ENCODE peak calls at places on chromosomes 11 and 22, in five cellular contexts. One of them, this sample, is unnamed.

GRCh38 chr11:129710423-129710822 is 105.2 kb upstream of the TMEM45B start:
- DNase-seq in H7: no peak
- DNase-seq in activated T-helper 1 cell treated with anti-CD3 and anti-CD28 coated beads, Interleukin-2, amount 50 U/mL, for 16 hours: no peak
- DNase-seq in GM12865: no peak
- DNase-seq in activated CD4-positive, alpha-beta T cell treated with anti-CD3 and anti-CD28 coated beads for 24 hours: no peak
- DNase-seq in this sample: no peak

GRCh38 chr11:19101803-19102520 is 15.0 kb upstream of the ZDHHC13 start:
- DNase-seq in H7: no peak
- DNase-seq in activated T-helper 1 cell treated with anti-CD3 and anti-CD28 coated beads, Interleukin-2, amount 50 U/mL, for 16 hours: no peak
- DNase-seq in GM12865: no peak
- DNase-seq in activated CD4-positive, alpha-beta T cell treated with anti-CD3 and anti-CD28 coated beads for 24 hours: no peak
- DNase-seq in this sample: no peak

GRCh38 chr11:2211113-2211971 is 39.7 kb upstream of the TH start:
- DNase-seq in H7: peak; percentile 38
- DNase-seq in activated T-helper 1 cell treated with anti-CD3 and anti-CD28 coated beads, Interleukin-2, amount 50 U/mL, for 16 hours: no peak
- DNase-seq in GM12865: no peak
- DNase-seq in activated CD4-positive, alpha-beta T cell treated with anti-CD3 and anti-CD28 coated beads for 24 hours: no peak
- DNase-seq in this sample: peak; percentile 76

GRCh38 chr22:31736458-31736857 is 13.5 kb downstream of the PRR14L start:
- DNase-seq in H7: no peak
- DNase-seq in activated T-helper 1 cell treated with anti-CD3 and anti-CD28 coated beads, Interleukin-2, amount 50 U/mL, for 16 hours: no peak
- DNase-seq in GM12865: no peak
- DNase-seq in activated CD4-positive, alpha-beta T cell treated with anti-CD3 and anti-CD28 coated beads for 24 hours: no peak
- DNase-seq in this sample: no peak

GRCh38 chr11:74926304-74927030 is 22.4 kb downstream of the XRRA1 start:
- DNase-seq in H7: no peak
- DNase-seq in activated T-helper 1 cell treated with anti-CD3 and anti-CD28 coated beads, Interleukin-2, amount 50 U/mL, for 16 hours: no peak
- DNase-seq in GM12865: no peak
- DNase-seq in activated CD4-positive, alpha-beta T cell treated with anti-CD3 and anti-CD28 coated beads for 24 hours: no peak
- DNase-seq in this sample: no peak

GRCh38 chr22:31230155-31230870 is 18.2 kb downstream of the LIMK2 start:
- DNase-seq in H7: no peak
- DNase-seq in activated T-helper 1 cell treated with anti-CD3 and anti-CD28 coated beads, Interleukin-2, amount 50 U/mL, for 16 hours: no peak
- DNase-seq in GM12865: peak; percentile 77
- DNase-seq in activated CD4-positive, alpha-beta T cell treated with anti-CD3 and anti-CD28 coated beads for 24 hours: no peak
- DNase-seq in this sample: no peak

GRCh38 chr11:8768625-8769333 is 86.2 kb downstream of the RPL27A start:
- DNase-seq in H7: no peak
- DNase-seq in activated T-helper 1 cell treated with anti-CD3 and anti-CD28 coated beads, Interleukin-2, amount 50 U/mL, for 16 hours: no peak
- DNase-seq in GM12865: no peak
- DNase-seq in activated CD4-positive, alpha-beta T cell treated with anti-CD3 and anti-CD28 coated beads for 24 hours: no peak
- DNase-seq in this sample: peak; percentile 55

GRCh38 chr11:1002091-1002984 is 34.2 kb downstream of the MUC6 start:
- DNase-seq in H7: no peak
- DNase-seq in activated T-helper 1 cell treated with anti-CD3 and anti-CD28 coated beads, Interleukin-2, amount 50 U/mL, for 16 hours: no peak
- DNase-seq in GM12865: no peak
- DNase-seq in activated CD4-positive, alpha-beta T cell treated with anti-CD3 and anti-CD28 coated beads for 24 hours: no peak
- DNase-seq in this sample: no peak

GRCh38 chr11:35372565-35373283 is 46.6 kb downstream of the SLC1A2 start:
- DNase-seq in H7: no peak
- DNase-seq in activated T-helper 1 cell treated with anti-CD3 and anti-CD28 coated beads, Interleukin-2, amount 50 U/mL, for 16 hours: no peak
- DNase-seq in GM12865: no peak
- DNase-seq in activated CD4-positive, alpha-beta T cell treated with anti-CD3 and anti-CD28 coated beads for 24 hours: no peak
- DNase-seq in this sample: no peak

GRCh38 chr11:124740277-124740882 is 638 bp downstream of the NRGN start:
- DNase-seq in H7: peak; percentile 69
- DNase-seq in activated T-helper 1 cell treated with anti-CD3 and anti-CD28 coated beads, Interleukin-2, amount 50 U/mL, for 16 hours: no peak
- DNase-seq in GM12865: peak; percentile 42
- DNase-seq in activated CD4-positive, alpha-beta T cell treated with anti-CD3 and anti-CD28 coated beads for 24 hours: no peak
- DNase-seq in this sample: no peak

GRCh38 chr11:15965562-15966250 is 390.6 kb downstream of the SOX6 start:
- DNase-seq in H7: no peak
- DNase-seq in activated T-helper 1 cell treated with anti-CD3 and anti-CD28 coated beads, Interleukin-2, amount 50 U/mL, for 16 hours: no peak
- DNase-seq in GM12865: peak; percentile 48
- DNase-seq in activated CD4-positive, alpha-beta T cell treated with anti-CD3 and anti-CD28 coated beads for 24 hours: no peak
- DNase-seq in this sample: no peak

GRCh38 chr11:34308821-34309585 is 48.8 kb downstream of the ABTB2 start:
- DNase-seq in H7: no peak
- DNase-seq in activated T-helper 1 cell treated with anti-CD3 and anti-CD28 coated beads, Interleukin-2, amount 50 U/mL, for 16 hours: no peak
- DNase-seq in GM12865: no peak
- DNase-seq in activated CD4-positive, alpha-beta T cell treated with anti-CD3 and anti-CD28 coated beads for 24 hours: no peak
- DNase-seq in this sample: no peak

GRCh38 chr11:43376594-43376993 is 17.9 kb downstream of the TTC17 start:
- DNase-seq in H7: no peak
- DNase-seq in activated T-helper 1 cell treated with anti-CD3 and anti-CD28 coated beads, Interleukin-2, amount 50 U/mL, for 16 hours: no peak
- DNase-seq in GM12865: no peak
- DNase-seq in activated CD4-positive, alpha-beta T cell treated with anti-CD3 and anti-CD28 coated beads for 24 hours: no peak
- DNase-seq in this sample: no peak

GRCh38 chr11:73907191-73907590 is 30.4 kb downstream of the PAAF1 start:
- DNase-seq in H7: peak; percentile 49
- DNase-seq in activated T-helper 1 cell treated with anti-CD3 and anti-CD28 coated beads, Interleukin-2, amount 50 U/mL, for 16 hours: no peak
- DNase-seq in GM12865: peak; percentile 1
- DNase-seq in activated CD4-positive, alpha-beta T cell treated with anti-CD3 and anti-CD28 coated beads for 24 hours: no peak
- DNase-seq in this sample: no peak

GRCh38 chr11:61896665-61897386 is 5.5 kb upstream of the FADS3 start:
- DNase-seq in H7: no peak
- DNase-seq in activated T-helper 1 cell treated with anti-CD3 and anti-CD28 coated beads, Interleukin-2, amount 50 U/mL, for 16 hours: no peak
- DNase-seq in GM12865: no peak
- DNase-seq in activated CD4-positive, alpha-beta T cell treated with anti-CD3 and anti-CD28 coated beads for 24 hours: no peak
- DNase-seq in this sample: no peak

GRCh38 chr11:83299681-83300080 is 13.5 kb upstream of the CCDC90B start:
- DNase-seq in H7: no peak
- DNase-seq in activated T-helper 1 cell treated with anti-CD3 and anti-CD28 coated beads, Interleukin-2, amount 50 U/mL, for 16 hours: no peak
- DNase-seq in GM12865: no peak
- DNase-seq in activated CD4-positive, alpha-beta T cell treated with anti-CD3 and anti-CD28 coated beads for 24 hours: no peak
- DNase-seq in this sample: no peak

GRCh38 chr11:63668396-63668795 is 2.8 kb downstream of the ATL3 start:
- DNase-seq in H7: no peak
- DNase-seq in activated T-helper 1 cell treated with anti-CD3 and anti-CD28 coated beads, Interleukin-2, amount 50 U/mL, for 16 hours: no peak
- DNase-seq in GM12865: no peak
- DNase-seq in activated CD4-positive, alpha-beta T cell treated with anti-CD3 and anti-CD28 coated beads for 24 hours: no peak
- DNase-seq in this sample: no peak

GRCh38 chr22:26124991-26125725 is 44.1 kb upstream of the SEZ6L start:
- DNase-seq in H7: no peak
- DNase-seq in activated T-helper 1 cell treated with anti-CD3 and anti-CD28 coated beads, Interleukin-2, amount 50 U/mL, for 16 hours: no peak
- DNase-seq in GM12865: no peak
- DNase-seq in activated CD4-positive, alpha-beta T cell treated with anti-CD3 and anti-CD28 coated beads for 24 hours: no peak
- DNase-seq in this sample: no peak

GRCh38 chr11:65217441-65218423 is 36.0 kb downstream of the CAPN1 start:
- DNase-seq in H7: no peak
- DNase-seq in activated T-helper 1 cell treated with anti-CD3 and anti-CD28 coated beads, Interleukin-2, amount 50 U/mL, for 16 hours: no peak
- DNase-seq in GM12865: no peak
- DNase-seq in activated CD4-positive, alpha-beta T cell treated with anti-CD3 and anti-CD28 coated beads for 24 hours: no peak
- DNase-seq in this sample: no peak

GRCh38 chr11:93921695-93922468 is 71.5 kb upstream of the VSTM5 start:
- DNase-seq in H7: peak; percentile 68
- DNase-seq in activated T-helper 1 cell treated with anti-CD3 and anti-CD28 coated beads, Interleukin-2, amount 50 U/mL, for 16 hours: no peak
- DNase-seq in GM12865: peak; percentile 64
- DNase-seq in activated CD4-positive, alpha-beta T cell treated with anti-CD3 and anti-CD28 coated beads for 24 hours: no peak
- DNase-seq in this sample: peak; percentile 48

GRCh38 chr11:117877120-117877784 is 794 bp upstream of the FXYD6 start:
- DNase-seq in H7: peak; percentile 63
- DNase-seq in activated T-helper 1 cell treated with anti-CD3 and anti-CD28 coated beads, Interleukin-2, amount 50 U/mL, for 16 hours: no peak
- DNase-seq in GM12865: no peak
- DNase-seq in activated CD4-positive, alpha-beta T cell treated with anti-CD3 and anti-CD28 coated beads for 24 hours: no peak
- DNase-seq in this sample: no peak

GRCh38 chr11:44978961-44979331 is 28.3 kb upstream of the TP53I11 start:
- DNase-seq in H7: no peak
- DNase-seq in activated T-helper 1 cell treated with anti-CD3 and anti-CD28 coated beads, Interleukin-2, amount 50 U/mL, for 16 hours: no peak
- DNase-seq in GM12865: no peak
- DNase-seq in activated CD4-positive, alpha-beta T cell treated with anti-CD3 and anti-CD28 coated beads for 24 hours: no peak
- DNase-seq in this sample: peak; percentile 89

GRCh38 chr22:39215430-39216142 is 29.2 kb downstream of the PDGFB start:
- DNase-seq in H7: peak; percentile 85
- DNase-seq in activated T-helper 1 cell treated with anti-CD3 and anti-CD28 coated beads, Interleukin-2, amount 50 U/mL, for 16 hours: no peak
- DNase-seq in GM12865: peak; percentile 48
- DNase-seq in activated CD4-positive, alpha-beta T cell treated with anti-CD3 and anti-CD28 coated beads for 24 hours: no peak
- DNase-seq in this sample: no peak

GRCh38 chr11:127074151-127074761 is 73.7 kb upstream of the KIRREL3 start:
- DNase-seq in H7: peak; percentile 52
- DNase-seq in activated T-helper 1 cell treated with anti-CD3 and anti-CD28 coated beads, Interleukin-2, amount 50 U/mL, for 16 hours: no peak
- DNase-seq in GM12865: peak; percentile 92
- DNase-seq in activated CD4-positive, alpha-beta T cell treated with anti-CD3 and anti-CD28 coated beads for 24 hours: no peak
- DNase-seq in this sample: no peak

GRCh38 chr22:20178075-20178921 is 27.4 kb upstream of the CCDC188 start:
- DNase-seq in H7: no peak
- DNase-seq in activated T-helper 1 cell treated with anti-CD3 and anti-CD28 coated beads, Interleukin-2, amount 50 U/mL, for 16 hours: no peak
- DNase-seq in GM12865: no peak
- DNase-seq in activated CD4-positive, alpha-beta T cell treated with anti-CD3 and anti-CD28 coated beads for 24 hours: no peak
- DNase-seq in this sample: no peak

GRCh38 chr11:66915046-66915832 is 42.9 kb downstream of the PC start:
- DNase-seq in H7: peak; percentile 65
- DNase-seq in activated T-helper 1 cell treated with anti-CD3 and anti-CD28 coated beads, Interleukin-2, amount 50 U/mL, for 16 hours: no peak
- DNase-seq in GM12865: no peak
- DNase-seq in activated CD4-positive, alpha-beta T cell treated with anti-CD3 and anti-CD28 coated beads for 24 hours: no peak
- DNase-seq in this sample: no peak

GRCh38 chr22:35914665-35915476 is 113.8 kb downstream of the RBFOX2 start:
- DNase-seq in H7: peak; percentile 56
- DNase-seq in activated T-helper 1 cell treated with anti-CD3 and anti-CD28 coated beads, Interleukin-2, amount 50 U/mL, for 16 hours: no peak
- DNase-seq in GM12865: peak; percentile 23
- DNase-seq in activated CD4-positive, alpha-beta T cell treated with anti-CD3 and anti-CD28 coated beads for 24 hours: no peak
- DNase-seq in this sample: peak; percentile 58

GRCh38 chr22:30928401-30928800 is 40.2 kb downstream of the MORC2 start:
- DNase-seq in H7: no peak
- DNase-seq in activated T-helper 1 cell treated with anti-CD3 and anti-CD28 coated beads, Interleukin-2, amount 50 U/mL, for 16 hours: no peak
- DNase-seq in GM12865: no peak
- DNase-seq in activated CD4-positive, alpha-beta T cell treated with anti-CD3 and anti-CD28 coated beads for 24 hours: no peak
- DNase-seq in this sample: no peak

GRCh38 chr22:49768511-49768910 is 59.2 kb downstream of the BRD1 start:
- DNase-seq in H7: peak; percentile 66
- DNase-seq in activated T-helper 1 cell treated with anti-CD3 and anti-CD28 coated beads, Interleukin-2, amount 50 U/mL, for 16 hours: no peak
- DNase-seq in GM12865: no peak
- DNase-seq in activated CD4-positive, alpha-beta T cell treated with anti-CD3 and anti-CD28 coated beads for 24 hours: no peak
- DNase-seq in this sample: no peak

GRCh38 chr11:31240340-31240904 is 129.1 kb downstream of the DCDC1 start:
- DNase-seq in H7: peak; percentile 2
- DNase-seq in activated T-helper 1 cell treated with anti-CD3 and anti-CD28 coated beads, Interleukin-2, amount 50 U/mL, for 16 hours: no peak
- DNase-seq in GM12865: peak; percentile 47
- DNase-seq in activated CD4-positive, alpha-beta T cell treated with anti-CD3 and anti-CD28 coated beads for 24 hours: peak; percentile 1
- DNase-seq in this sample: no peak

GRCh38 chr22:27615408-27615807 is 186.1 kb downstream of the MN1 start:
- DNase-seq in H7: no peak
- DNase-seq in activated T-helper 1 cell treated with anti-CD3 and anti-CD28 coated beads, Interleukin-2, amount 50 U/mL, for 16 hours: no peak
- DNase-seq in GM12865: no peak
- DNase-seq in activated CD4-positive, alpha-beta T cell treated with anti-CD3 and anti-CD28 coated beads for 24 hours: no peak
- DNase-seq in this sample: no peak

GRCh38 chr11:120608760-120609211 is 97.2 kb downstream of the GRIK4 start:
- DNase-seq in H7: peak; percentile 77
- DNase-seq in activated T-helper 1 cell treated with anti-CD3 and anti-CD28 coated beads, Interleukin-2, amount 50 U/mL, for 16 hours: no peak
- DNase-seq in GM12865: no peak
- DNase-seq in activated CD4-positive, alpha-beta T cell treated with anti-CD3 and anti-CD28 coated beads for 24 hours: no peak
- DNase-seq in this sample: no peak

GRCh38 chr11:69287968-69288882 is 5.7 kb upstream of the MYEOV start:
- DNase-seq in H7: no peak
- DNase-seq in activated T-helper 1 cell treated with anti-CD3 and anti-CD28 coated beads, Interleukin-2, amount 50 U/mL, for 16 hours: no peak
- DNase-seq in GM12865: no peak
- DNase-seq in activated CD4-positive, alpha-beta T cell treated with anti-CD3 and anti-CD28 coated beads for 24 hours: no peak
- DNase-seq in this sample: peak; percentile 68

GRCh38 chr11:8748317-8748716 is 65.7 kb downstream of the RPL27A start:
- DNase-seq in H7: no peak
- DNase-seq in activated T-helper 1 cell treated with anti-CD3 and anti-CD28 coated beads, Interleukin-2, amount 50 U/mL, for 16 hours: no peak
- DNase-seq in GM12865: no peak
- DNase-seq in activated CD4-positive, alpha-beta T cell treated with anti-CD3 and anti-CD28 coated beads for 24 hours: no peak
- DNase-seq in this sample: no peak

This sample was measured in stomach.